ENCODE peak calls at places on chromosomes 2 and 18, in four cellular contexts. L is fibroblast of lung, O is bronchial epithelial cell, N is endodermal cell. P is an unnamed sample. For H3K27me3, the result is how much of the 10 kb centered on the place peaks cover.

GRCh38 chr2:230901006-230901405 is 24.0 kb downstream of the GPR55 start:
- DNase-seq in L (no peak), O (no peak), N (no peak), P (no peak)

GRCh38 chr18:12305930-12306629 is 2.0 kb upstream of the TUBB6 start:
- DNase-seq in L (no peak), O (no peak), N (peak), P (no peak)

GRCh38 chr18:13273800-13274199 is 55.2 kb downstream of the LDLRAD4 start:
- DNase-seq in L (no peak), O (no peak), N (peak), P (no peak)

GRCh38 chr2:20667151-20667530 is 197 bp downstream of the GDF7 start:
- DNase-seq in L (no peak), O (no peak), N (no peak), P (no peak)

GRCh38 chr2:120893874-120894584 is 158.4 kb downstream of the GLI2 start:
- DNase-seq in L (no peak), O (no peak), N (peak), P (no peak)

GRCh38 chr18:29164020-29164706 is 987.2 kb upstream of the CDH2 start:
- DNase-seq in L (peak), O (peak), N (no peak), P (peak)

GRCh38 chr2:126664234-126664633 is 8.3 kb downstream of the GYPC start:
- DNase-seq in L (no peak), O (no peak), N (no peak), P (no peak)

GRCh38 chr2:231342111-231342711 is 53.3 kb upstream of the B3GNT7 start:
- DNase-seq in L (no peak), O (no peak), N (peak), P (no peak)

GRCh38 chr18:56815926-56816325 is 164.8 kb downstream of the WDR7 start:
- DNase-seq in L (no peak), O (peak), N (no peak), P (no peak)

GRCh38 chr2:112916145-112916571 is 5.2 kb downstream of the IL37 start:
- DNase-seq in L (no peak), O (no peak), N (no peak), P (no peak)

GRCh38 chr2:236775521-236775920 is 205.9 kb downstream of the ACKR3 start:
- DNase-seq in L (no peak), O (no peak), N (no peak), P (no peak)

GRCh38 chr2:176494949-176495353 is 225.7 kb downstream of the MTX2 start:
- DNase-seq in L (peak), O (peak), N (no peak), P (no peak)

GRCh38 chr18:457120-457519 is 43.4 kb downstream of the COLEC12 start:
- DNase-seq in L (peak), O (no peak), N (peak), P (no peak)

GRCh38 chr18:32261003-32261402 is 71.2 kb downstream of the MEP1B start:
- DNase-seq in L (no peak), O (no peak), N (no peak), P (no peak)
- TF ChIP-seq CTCF in L (peak), O (no peak), N (peak), P (no peak)

GRCh38 chr2:218569038-218569431 is 396 bp downstream of the CNOT9 start:
- DNase-seq in L (peak), O (peak), N (no peak), P (no peak)

GRCh38 chr2:218568190-218569037 is at the start of the genes CNOT9 and USP37:
- DNase-seq in L (peak), O (peak), N (peak), P (peak)

GRCh38 chr2:218566296-218566695 is 1.9 kb downstream of the USP37 start:
- DNase-seq in L (no peak), O (no peak), N (no peak), P (no peak)

GRCh38 chr2:218567797-218568189 is 358 bp downstream of the USP37 start:
- DNase-seq in L (peak), O (no peak), N (no peak), P (no peak)

GRCh38 chr2:218564056-218564455 is 4.1 kb downstream of the USP37 start:
- DNase-seq in L (no peak), O (no peak), N (no peak), P (no peak)
- H3K4me3 ChIP-seq in L (no peak), O (no peak), N (no peak), P (no peak)

DNA sequence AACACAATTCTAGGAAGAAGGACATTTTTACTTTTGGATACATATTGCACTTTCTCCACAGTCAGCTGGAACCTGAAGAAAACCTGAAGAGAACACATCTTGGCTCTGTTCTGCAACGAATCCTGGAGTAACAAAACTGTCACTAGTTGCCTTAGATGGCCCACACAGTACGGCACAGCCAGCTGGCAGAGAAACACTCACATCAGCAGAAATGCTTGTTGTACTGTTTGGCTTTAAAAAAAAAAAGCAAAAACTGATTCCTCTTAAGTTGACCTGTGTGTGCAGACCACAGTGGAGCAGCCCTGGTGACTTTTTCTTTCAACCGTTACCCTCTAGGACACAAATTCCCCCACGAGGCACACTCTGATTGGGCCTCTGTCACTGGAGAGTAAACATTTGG is 152.3 kb upstream of the TWIST2 start:
- DNase-seq in L (peak), O (no peak), N (no peak), P (no peak)
- H3K27me3 ChIP-seq in L (under half), O (under half), N (under half), P (under half)

GRCh38 chr18:23136326-23137092 is 1.2 kb downstream of the CABLES1 start:
- DNase-seq in L (peak), O (no peak), N (peak), P (no peak)
- TF ChIP-seq CTCF in L (no peak), O (no peak), N (no peak), P (no peak)

GRCh38 chr2:36441065-36441625 is 85.6 kb downstream of the CRIM1 start:
- DNase-seq in L (no peak), O (no peak), N (no peak), P (no peak)

GRCh38 chr2:36433311-36434217 is 78.0 kb downstream of the CRIM1 start:
- DNase-seq in L (peak), O (peak), N (no peak), P (no peak)

GRCh38 chr2:36441816-36442215 is 86.2 kb downstream of the CRIM1 start:
- DNase-seq in L (peak), O (no peak), N (no peak), P (peak)

GRCh38 chr2:36439084-36439483 is 83.5 kb downstream of the CRIM1 start:
- DNase-seq in L (no peak), O (no peak), N (no peak), P (no peak)

GRCh38 chr2:36438454-36438977 is 82.9 kb downstream of the CRIM1 start:
- DNase-seq in L (peak), O (peak), N (no peak), P (peak)
- H3K4me3 ChIP-seq in L (no peak), O (no peak), N (no peak), P (no peak)

DNA sequence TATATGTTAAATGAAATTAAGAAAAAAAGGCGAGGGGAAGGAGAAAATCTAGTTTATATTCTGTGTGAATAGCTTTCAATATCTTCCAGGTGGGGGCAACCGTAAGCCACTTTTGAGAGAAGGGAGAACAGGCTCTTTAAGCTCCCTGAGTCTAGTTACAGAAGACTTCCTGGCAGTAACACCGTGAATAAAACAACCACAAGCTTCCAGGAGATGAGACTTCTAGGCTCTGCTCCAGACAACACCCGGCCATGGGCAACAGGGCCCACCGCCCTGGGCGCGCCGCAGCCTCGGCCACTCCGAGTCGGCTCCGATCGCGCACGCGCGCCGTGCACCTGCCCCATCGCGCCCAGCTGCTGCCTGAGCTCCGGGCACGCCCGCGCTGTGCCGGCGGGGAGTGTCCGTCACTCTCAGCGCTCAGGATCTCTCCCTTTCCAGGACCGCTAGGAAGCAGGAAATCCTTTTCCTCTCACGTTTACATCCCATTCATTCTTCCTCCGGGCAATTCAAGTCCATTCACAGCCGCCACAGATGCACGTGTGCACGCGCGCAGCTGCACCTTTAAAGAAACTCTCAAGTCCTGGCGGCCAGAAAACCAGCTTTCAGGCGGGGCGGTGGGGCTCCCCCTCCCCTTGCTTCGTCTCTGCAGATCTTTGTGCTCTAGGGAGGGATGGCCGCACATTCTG is 19.4 kb upstream of the PAX3 start:
- DNase-seq in L (peak), O (peak), N (peak), P (no peak)
- H3K27me3 ChIP-seq in L (under half), O (under half), N (half or more), P (under half)

DNA sequence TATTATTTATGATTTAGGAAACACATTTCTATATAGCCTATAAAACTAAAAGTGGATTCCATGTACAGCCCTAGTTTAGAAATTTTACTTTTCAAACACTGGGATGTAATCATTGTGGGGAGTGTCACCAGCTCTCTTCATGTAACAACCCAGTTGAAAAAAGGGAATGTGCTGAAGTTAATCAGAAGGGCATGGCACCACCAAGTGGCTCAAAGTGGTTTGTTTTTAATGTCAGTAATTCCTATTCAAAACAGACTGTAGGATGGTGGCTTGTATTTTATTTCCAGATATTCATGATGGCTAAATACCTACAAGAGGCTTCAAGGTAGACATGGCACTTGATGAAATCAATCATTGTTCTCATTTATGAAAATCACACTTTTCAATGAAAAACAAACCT is 58.1 kb upstream of the TMEM182 start:
- DNase-seq in L (peak), O (peak), N (peak), P (no peak)
- TF ChIP-seq CTCF in L (peak), O (peak), N (peak), P (peak)

GRCh38 chr2:173216055-173216454 is 138.6 kb upstream of the CDCA7 start:
- DNase-seq in L (no peak), O (no peak), N (no peak), P (no peak)
- H3K4me3 ChIP-seq in L (no peak), O (no peak), N (no peak), P (no peak)

GRCh38 chr2:218882463-218882821 is 1.8 kb downstream of the WNT10A start:
- DNase-seq in L (no peak), O (no peak), N (no peak), P (no peak)
- H3K27me3 ChIP-seq in L (half or more), O (under half), N (half or more), P (half or more)

DNA sequence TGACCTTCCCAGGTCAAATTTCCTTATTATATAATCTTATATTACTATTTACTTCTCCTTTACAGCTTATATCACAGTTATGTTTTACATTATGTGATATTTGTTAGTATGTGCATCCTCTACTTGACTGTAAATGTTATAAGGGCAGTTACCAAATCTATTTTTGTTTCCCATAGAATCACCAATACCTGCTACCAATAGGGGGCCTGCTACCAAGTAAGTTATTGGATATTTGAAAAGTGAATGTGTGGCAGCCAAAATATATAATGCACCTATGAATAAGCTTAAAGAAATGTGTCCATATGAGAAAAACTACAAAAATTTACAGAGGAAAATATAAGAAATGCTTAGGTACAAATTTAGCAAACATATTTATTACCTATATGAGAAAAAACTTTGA is 23.9 kb upstream of the CTAGE1 start:
- DNase-seq in L (no peak), O (no peak), N (no peak), P (no peak)
- TF ChIP-seq CTCF in L (no peak), O (no peak), N (peak), P (no peak)

P was measured in BJ.